ENCODE peak calls at places on chromosomes 6 and 20, in five cellular contexts. B is CD8-positive, alpha-beta T cell; A is fibroblast of lung; P is left lung; H is heart right ventricle. L is an unnamed sample. For H3K4me1 and H3K9me3, the result is how much of the 10 kb centered on the place peaks cover.

GRCh38 chr6:53151676-53152075 is 3.0 kb upstream of the GCM1 start:
- DNase-seq in B (no peak), A (no peak), P (no peak), H (no peak), L (peak)

GRCh38 chr20:35539756-35540212 is 2.1 kb upstream of the ERGIC3 start:
- DNase-seq in B (no peak), A (no peak), P (peak), H (no peak), L (peak)

GRCh38 chr6:9647599-9647998 is 767.3 kb downstream of the TFAP2A start:
- DNase-seq in B (no peak), A (no peak), P (no peak), H (no peak), L (no peak)

GRCh38 chr6:162056745-162057144 is 670.8 kb downstream of the PRKN start:
- DNase-seq in B (no peak), A (peak), P (no peak), H (no peak), L (peak)

GRCh38 chr6:111623046-111623718 is 17.5 kb upstream of the TRAF3IP2 start:
- DNase-seq in B (no peak), A (no peak), P (no peak), H (no peak), L (no peak)

GRCh38 chr6:132780770-132781371 is 17.6 kb downstream of the SLC18B1 start:
- DNase-seq in B (no peak), A (peak), P (no peak), H (no peak), L (no peak)

GRCh38 chr6:126753616-126754015 is 364.9 kb upstream of the RSPO3 start:
- DNase-seq in B (no peak), A (no peak), P (no peak), H (no peak), L (no peak)

GRCh38 chr6:169846286-169847056 is 95.0 kb downstream of the ERMARD start:
- DNase-seq in B (no peak), A (no peak), P (no peak), H (no peak), L (no peak)

GRCh38 chr6:166308769-166309589 is 787 bp upstream of the PRR18 start:
- DNase-seq in B (no peak), A (no peak), P (no peak), H (no peak), L (no peak)

GRCh38 chr6:13696226-13696625 is 15.4 kb downstream of the RANBP9 start:
- DNase-seq in B (no peak), A (peak), P (no peak), H (no peak), L (no peak)

GRCh38 chr6:71031912-71032311 is 75.1 kb upstream of the B3GAT2 start:
- DNase-seq in B (no peak), A (peak), P (no peak), H (no peak), L (no peak)

GRCh38 chr6:139539852-139540251 is 165.4 kb upstream of the CITED2 start:
- DNase-seq in B (no peak), A (peak), P (peak), H (peak), L (no peak)

GRCh38 chr6:145043926-145044500 is 691.3 kb downstream of the EPM2A start:
- DNase-seq in B (no peak), A (no peak), P (no peak), H (no peak), L (no peak)

GRCh38 chr6:391559-392440 is at the start of gene IRF4:
- DNase-seq in B (no peak), A (no peak), P (no peak), H (no peak), L (no peak)

GRCh38 chr6:166686317-166686716 is 59.3 kb upstream of the RPS6KA2 start:
- DNase-seq in B (no peak), A (no peak), P (no peak), H (no peak), L (no peak)

GRCh38 chr6:26575494-26575939 is 21.2 kb upstream of the ABT1 start:
- DNase-seq in B (no peak), A (no peak), P (no peak), H (no peak), L (no peak)

GRCh38 chr6:20873425-20874190 is 339.4 kb downstream of the CDKAL1 start:
- DNase-seq in B (no peak), A (peak), P (no peak), H (no peak), L (no peak)

GRCh38 chr20:23253524-23253923 is 97.1 kb upstream of the NXT1 start:
- DNase-seq in B (no peak), A (no peak), P (no peak), H (no peak), L (no peak)

GRCh38 chr6:24126586-24127192 is 674 bp downstream of the NRSN1 start:
- DNase-seq in B (no peak), A (peak), P (no peak), H (peak), L (peak)

GRCh38 chr6:148723484-148723883 is 23.3 kb upstream of the UST start:
- DNase-seq in B (no peak), A (peak), P (no peak), H (no peak), L (no peak)

GRCh38 chr6:42909835-42910234 is 6.0 kb upstream of the PTCRA start:
- DNase-seq in B (no peak), A (no peak), P (no peak), H (no peak), L (no peak)

GRCh38 chr6:16273266-16273665 is 34.9 kb downstream of the GMPR start:
- DNase-seq in B (no peak), A (peak), P (no peak), H (no peak), L (no peak)

GRCh38 chr6:148593813-148594170 is 153.0 kb upstream of the UST start:
- DNase-seq in B (no peak), A (no peak), P (no peak), H (peak), L (no peak)

GRCh38 chr20:60117040-60117439 is 158.8 kb downstream of the CDH26 start:
- DNase-seq in B (no peak), A (no peak), P (no peak), H (no peak), L (no peak)

GRCh38 chr6:26056583-26057350 is 30.5 kb upstream of the HFE start:
- DNase-seq in B (no peak), A (peak), P (peak), H (no peak), L (no peak)

DNA sequence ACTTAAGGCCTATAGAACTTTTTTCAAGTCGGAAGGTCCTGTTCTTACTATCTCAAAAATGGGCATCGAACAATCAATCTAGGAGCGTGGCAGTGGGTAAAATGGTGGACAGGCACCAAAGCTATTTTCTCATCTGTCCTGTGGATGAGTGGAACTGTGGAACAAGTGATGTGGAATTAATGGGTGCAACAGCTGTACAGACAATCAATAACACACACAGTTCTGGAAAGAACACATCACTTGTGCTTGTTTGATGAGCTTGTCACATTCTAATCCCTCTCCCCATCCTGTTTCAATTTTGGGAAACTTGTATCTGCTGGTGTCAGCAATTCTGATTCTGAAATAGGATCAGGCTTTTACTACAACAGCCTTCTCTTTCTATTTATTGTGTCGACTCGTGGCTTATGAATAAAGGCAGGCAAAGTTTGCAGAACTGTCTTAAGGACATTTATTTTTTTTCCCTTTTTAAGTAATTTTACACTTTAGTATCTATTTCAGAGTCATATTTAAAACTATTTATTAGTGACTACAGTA is 11.5 kb downstream of the RBM24 start:
- DNase-seq in B (no peak), A (no peak), P (no peak), H (no peak), L (no peak)
- H3K27ac ChIP-seq in B (no peak), A (no peak), P (no peak), H (no peak), L (no peak)

GRCh38 chr6:3455490-3456394 is 1.1 kb downstream of the SLC22A23 start:
- DNase-seq in B (no peak), A (no peak), P (peak), H (peak), L (no peak)

GRCh38 chr6:3451498-3451897 is 5.4 kb downstream of the SLC22A23 start:
- DNase-seq in B (no peak), A (no peak), P (no peak), H (no peak), L (no peak)

GRCh38 chr6:3455121-3455489 is 1.7 kb downstream of the SLC22A23 start:
- DNase-seq in B (no peak), A (no peak), P (no peak), H (no peak), L (no peak)

GRCh38 chr6:3454206-3455016 is 2.4 kb downstream of the SLC22A23 start:
- DNase-seq in B (no peak), A (no peak), P (no peak), H (no peak), L (no peak)

GRCh38 chr6:3453410-3453809 is 3.4 kb downstream of the SLC22A23 start:
- DNase-seq in B (no peak), A (no peak), P (no peak), H (no peak), L (no peak)
- H3K4me1 ChIP-seq in B (under half), A (under half), P (under half), H (under half), L (under half)

DNA sequence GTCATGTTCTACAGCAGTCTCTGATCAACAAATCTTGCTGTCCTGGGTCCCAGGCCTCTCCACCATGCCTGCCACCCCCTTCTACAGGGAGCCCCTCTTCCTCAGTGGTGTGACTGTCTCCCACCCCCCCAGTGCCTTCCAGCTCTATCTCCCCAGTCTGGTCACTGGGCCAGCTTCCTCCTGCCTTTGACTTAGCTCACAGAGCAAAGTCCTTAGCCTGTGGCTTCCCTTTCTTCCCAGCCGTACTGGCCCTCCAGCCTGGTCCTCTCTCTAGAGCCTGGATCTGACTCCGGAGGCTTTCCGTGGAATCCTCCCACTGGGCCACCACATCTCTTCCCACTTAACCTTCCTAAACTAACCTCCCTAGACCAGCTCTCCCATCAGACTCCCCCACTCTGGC is 17.0 kb downstream of the MAPK13 start:
- DNase-seq in B (no peak), A (no peak), P (peak), H (no peak), L (no peak)
- H3K9me3 ChIP-seq in B (under half), A (under half), P (under half), H (under half), L (under half)

GRCh38 chr20:51092238-51092822 is 69.4 kb upstream of the KCNG1 start:
- DNase-seq in B (no peak), A (no peak), P (no peak), H (no peak), L (no peak)
- H3K27ac ChIP-seq in B (no peak), A (no peak), P (no peak), H (no peak), L (no peak)